ENCODE peak calls at places on chromosomes 2 and 18, in six cellular contexts. F is IMR-90, M is neuronal stem cell, R is H9, B is H1, A is mesenchymal stem cell. G is an unnamed sample.

GRCh38 chr18:55321268-55322175 is 266.5 kb downstream of the TCF4 start:
- DNase-seq in F (peak), A (peak), R (peak), M (peak), B (peak), G (peak)

GRCh38 chr2:16031055-16031847 is 90.9 kb downstream of the MYCN start:
- DNase-seq in M (no peak), F (no peak), A (no peak), B (no peak), R (no peak), G (no peak)

GRCh38 chr2:181438298-181438697 is 18.9 kb upstream of the ITGA4 start:
- DNase-seq in R (peak), B (no peak), F (no peak), A (no peak), M (no peak), G (no peak)

GRCh38 chr2:68357608-68358337 is 7.3 kb upstream of the PLEK start:
- DNase-seq in F (peak), R (peak), M (peak), B (peak), A (peak), G (peak)

GRCh38 chr2:111919794-111920608 is 21.6 kb downstream of the MERTK start:
- DNase-seq in M (no peak), A (peak), F (no peak), R (no peak), B (no peak), G (no peak)

GRCh38 chr2:218026244-218026643 is 23.4 kb upstream of the TNS1 start:
- DNase-seq in F (no peak), A (no peak), R (peak), B (peak), M (no peak), G (no peak)

GRCh38 chr2:168392797-168393196 is 63.3 kb upstream of the CERS6 start:
- DNase-seq in F (no peak), B (no peak), M (no peak), A (no peak), R (no peak), G (no peak)

GRCh38 chr2:199468561-199469513 is 11.1 kb upstream of the SATB2 start:
- DNase-seq in M (peak), F (no peak), A (no peak), R (peak), B (peak), G (no peak)

GRCh38 chr2:56448403-56448998 is 264.7 kb downstream of the CCDC85A start:
- DNase-seq in R (no peak), A (peak), B (no peak), F (no peak), M (no peak), G (no peak)

GRCh38 chr18:58536534-58537271 is 92.2 kb downstream of the ALPK2 start:
- DNase-seq in B (no peak), M (no peak), R (no peak), A (no peak), F (no peak), G (no peak)
- H3K18ac ChIP-seq in B (no peak), M (peak), R (no peak), A (no peak), F (no peak), G (peak)

DNA sequence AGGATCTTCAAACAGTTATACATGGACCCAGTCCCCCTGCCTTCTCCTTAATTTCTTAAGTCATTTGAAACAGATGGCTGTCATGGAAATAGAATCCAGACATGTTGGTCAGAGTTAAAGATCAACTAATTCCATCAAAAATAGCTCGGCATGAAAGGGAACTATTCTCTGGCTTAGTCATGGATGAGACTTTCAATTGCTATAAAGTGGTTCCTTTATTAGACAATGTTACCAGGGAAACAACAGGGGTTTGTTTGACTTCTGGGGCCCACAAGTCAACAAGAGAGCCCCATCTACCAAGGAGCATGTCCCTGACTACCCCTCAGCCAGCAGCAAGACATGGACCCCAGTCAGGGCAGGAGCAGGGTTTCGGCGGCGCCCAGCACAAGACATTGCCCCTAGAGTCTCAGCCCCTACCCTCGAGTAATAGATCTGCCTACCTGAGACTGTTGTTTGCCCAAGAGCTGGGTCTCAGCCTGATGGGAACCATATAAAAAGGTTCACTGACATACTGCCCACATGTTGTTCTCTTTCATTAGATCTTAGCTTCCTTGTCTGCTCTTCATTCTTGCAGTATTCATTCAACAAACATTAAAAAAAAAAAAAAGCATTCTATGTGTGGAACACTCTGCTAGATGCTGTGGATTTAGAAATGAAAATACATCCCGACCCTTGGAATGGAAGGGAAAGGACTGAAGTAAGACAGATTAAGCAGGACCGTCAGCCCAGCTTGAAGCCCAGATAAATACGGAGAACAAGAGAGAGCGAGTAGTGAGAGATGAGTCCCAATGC is 4.6 kb downstream of the TTR start:
- DNase-seq in F (no peak), B (no peak), R (no peak), A (peak), M (no peak), G (peak)
- H4K91ac ChIP-seq in F (no peak), B (no peak), R (no peak), A (no peak), M (no peak), G (peak)

DNA sequence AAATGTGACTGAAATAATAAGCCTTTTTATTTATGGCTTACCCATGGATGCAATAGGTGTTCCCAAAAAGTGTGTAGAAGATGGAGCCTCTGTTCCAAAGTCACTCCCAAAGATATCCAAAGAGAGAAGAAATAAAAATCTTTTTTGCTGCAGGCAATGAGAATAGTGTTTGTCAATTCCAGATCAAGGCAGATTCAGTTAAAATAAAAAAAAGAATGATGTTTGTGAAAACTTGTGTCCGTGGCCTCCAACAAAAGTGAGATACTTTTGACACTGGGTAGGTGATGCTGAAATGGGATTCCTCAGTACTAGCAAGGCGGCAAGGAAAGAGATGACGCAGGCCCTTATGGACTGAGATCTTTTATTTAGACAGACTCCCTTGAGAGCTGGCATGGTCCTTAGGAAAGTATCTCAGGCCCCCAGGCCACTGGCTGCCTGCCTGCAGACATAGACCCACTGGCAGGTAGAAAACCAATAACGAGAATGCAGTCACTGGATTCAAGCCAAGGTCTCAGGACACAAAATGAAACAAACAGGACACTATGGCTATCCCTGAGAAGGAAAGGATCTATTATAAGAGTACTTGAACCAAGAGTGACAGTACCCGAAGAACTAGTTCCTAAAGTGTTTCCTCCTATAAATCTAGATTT is 44.1 kb downstream of the COMMD1 start:
- DNase-seq in M (no peak), R (no peak), F (no peak), A (no peak), B (no peak), G (peak)
- H3K18ac ChIP-seq in M (no peak), R (no peak), F (no peak), A (no peak), B (no peak), G (no peak)

GRCh38 chr2:229027353-229028115 is 243.6 kb downstream of the PID1 start:
- DNase-seq in R (no peak), M (no peak), A (no peak), B (no peak), F (no peak), G (no peak)

GRCh38 chr2:229033816-229034215 is 237.3 kb downstream of the PID1 start:
- DNase-seq in M (no peak), F (no peak), A (no peak), B (no peak), R (no peak), G (peak)

GRCh38 chr2:229032596-229033234 is 238.4 kb downstream of the PID1 start:
- DNase-seq in F (no peak), A (no peak), R (no peak), B (no peak), M (no peak), G (no peak)
- H4K91ac ChIP-seq in F (no peak), A (no peak), R (no peak), B (no peak), M (no peak), G (no peak)

G was measured in trophoblast cell.